ENCODE peak calls at places on chromosome 11, in ten cellular contexts. C, R, Z, E, S, Y, W, N, F and U are unnamed samples. For H3K27me3, the result is how much of the 10 kb centered on the place peaks cover.

GRCh38 chr11:22199243-22199642 is 6.4 kb downstream of the ANO5 start:
- DNase-seq in C (no peak), R (no peak), Z (no peak), E (no peak), S (no peak), Y (no peak), W (no peak), N (no peak), F (no peak), U (no peak)

GRCh38 chr11:36361901-36362391 is 65.9 kb downstream of the PRR5L start:
- DNase-seq in C (no peak), R (no peak), Z (no peak), E (no peak), S (no peak), Y (no peak), W (peak), N (no peak), F (no peak), U (peak)

GRCh38 chr11:5367461-5368074 is 16.0 kb upstream of the OR51M1 start:
- DNase-seq in C (no peak), R (no peak), Z (no peak), E (no peak), S (no peak), Y (no peak), W (no peak), N (no peak), F (no peak), U (no peak)

GRCh38 chr11:131999084-131999483 is 628.7 kb downstream of the NTM start:
- DNase-seq in C (no peak), R (no peak), Z (no peak), E (no peak), S (no peak), Y (no peak), W (no peak), N (no peak), F (no peak), U (no peak)

GRCh38 chr11:95849087-95849825 is 59.0 kb downstream of the CEP57 start:
- DNase-seq in C (no peak), R (no peak), Z (no peak), E (no peak), S (peak), Y (peak), W (peak), N (peak), F (peak), U (peak)

GRCh38 chr11:76694664-76695063 is 24.1 kb upstream of the LRRC32 start:
- DNase-seq in C (no peak), R (no peak), Z (no peak), E (no peak), S (no peak), Y (no peak), W (no peak), N (no peak), F (no peak), U (no peak)

GRCh38 chr11:113896156-113896879 is 8.3 kb upstream of the HTR3B start:
- DNase-seq in C (no peak), R (no peak), Z (no peak), E (no peak), S (peak), Y (no peak), W (peak), N (peak), F (peak), U (peak)

GRCh38 chr11:95327273-95327948 is 96.4 kb upstream of the SESN3 start:
- DNase-seq in C (no peak), R (no peak), Z (no peak), E (no peak), S (no peak), Y (no peak), W (peak), N (no peak), F (no peak), U (no peak)

GRCh38 chr11:75428301-75428724 is 4.7 kb downstream of the KLHL35 start:
- DNase-seq in C (peak), R (peak), Z (peak), E (peak), S (peak), Y (peak), W (peak), N (no peak), F (peak), U (peak)

GRCh38 chr11:44916797-44917196 is 33.9 kb downstream of the TP53I11 start:
- DNase-seq in C (no peak), R (no peak), Z (no peak), E (no peak), S (no peak), Y (no peak), W (no peak), N (no peak), F (no peak), U (no peak)

GRCh38 chr11:5865826-5866225 is 8.3 kb upstream of the OR52E8 start:
- DNase-seq in C (no peak), R (no peak), Z (no peak), E (no peak), S (no peak), Y (no peak), W (no peak), N (no peak), F (no peak), U (no peak)

GRCh38 chr11:78168539-78169477 is 19.6 kb downstream of the KCTD21 start:
- DNase-seq in C (peak), R (no peak), Z (no peak), E (no peak), S (no peak), Y (peak), W (peak), N (no peak), F (no peak), U (peak)

GRCh38 chr11:72789493-72790131 is 4.2 kb downstream of the STARD10 start:
- DNase-seq in C (no peak), R (no peak), Z (no peak), E (no peak), S (no peak), Y (peak), W (peak), N (no peak), F (no peak), U (no peak)

GRCh38 chr11:120337896-120338840 is 2.0 kb downstream of the ARHGEF12 start:
- DNase-seq in C (no peak), R (no peak), Z (no peak), E (no peak), S (peak), Y (no peak), W (no peak), N (no peak), F (no peak), U (peak)

GRCh38 chr11:130653838-130654601 is 205.6 kb downstream of the ADAMTS15 start:
- DNase-seq in C (peak), R (no peak), Z (peak), E (peak), S (no peak), Y (peak), W (peak), N (no peak), F (no peak), U (peak)

GRCh38 chr11:133987221-133987620 is 30.5 kb upstream of the IGSF9B start:
- DNase-seq in C (no peak), R (no peak), Z (no peak), E (no peak), S (no peak), Y (peak), W (no peak), N (no peak), F (no peak), U (no peak)

GRCh38 chr11:99423435-99423983 is 402.8 kb downstream of the CNTN5 start:
- DNase-seq in C (no peak), R (no peak), Z (no peak), E (no peak), S (no peak), Y (no peak), W (peak), N (no peak), F (no peak), U (no peak)

GRCh38 chr11:123055132-123055924 is 6.6 kb downstream of the HSPA8 start:
- DNase-seq in C (no peak), R (no peak), Z (no peak), E (no peak), S (no peak), Y (no peak), W (no peak), N (no peak), F (no peak), U (no peak)

GRCh38 chr11:72439455-72439854 is 5.1 kb upstream of the CLPB start:
- DNase-seq in C (no peak), R (no peak), Z (no peak), E (no peak), S (no peak), Y (no peak), W (no peak), N (no peak), F (no peak), U (no peak)

GRCh38 chr11:128553662-128554392 is 33.5 kb downstream of the ETS1 start:
- DNase-seq in C (no peak), R (no peak), Z (no peak), E (no peak), S (no peak), Y (no peak), W (peak), N (no peak), F (peak), U (no peak)

GRCh38 chr11:128550261-128550821 is 37.0 kb downstream of the ETS1 start:
- DNase-seq in C (no peak), R (no peak), Z (no peak), E (no peak), S (no peak), Y (no peak), W (no peak), N (no peak), F (no peak), U (no peak)

GRCh38 chr11:128550967-128551522 is 36.3 kb downstream of the ETS1 start:
- DNase-seq in C (no peak), R (no peak), Z (no peak), E (no peak), S (no peak), Y (no peak), W (no peak), N (no peak), F (no peak), U (no peak)

GRCh38 chr11:128552783-128553661 is 34.3 kb downstream of the ETS1 start:
- DNase-seq in C (no peak), R (no peak), Z (no peak), E (no peak), S (no peak), Y (no peak), W (no peak), N (no peak), F (no peak), U (no peak)

DNA sequence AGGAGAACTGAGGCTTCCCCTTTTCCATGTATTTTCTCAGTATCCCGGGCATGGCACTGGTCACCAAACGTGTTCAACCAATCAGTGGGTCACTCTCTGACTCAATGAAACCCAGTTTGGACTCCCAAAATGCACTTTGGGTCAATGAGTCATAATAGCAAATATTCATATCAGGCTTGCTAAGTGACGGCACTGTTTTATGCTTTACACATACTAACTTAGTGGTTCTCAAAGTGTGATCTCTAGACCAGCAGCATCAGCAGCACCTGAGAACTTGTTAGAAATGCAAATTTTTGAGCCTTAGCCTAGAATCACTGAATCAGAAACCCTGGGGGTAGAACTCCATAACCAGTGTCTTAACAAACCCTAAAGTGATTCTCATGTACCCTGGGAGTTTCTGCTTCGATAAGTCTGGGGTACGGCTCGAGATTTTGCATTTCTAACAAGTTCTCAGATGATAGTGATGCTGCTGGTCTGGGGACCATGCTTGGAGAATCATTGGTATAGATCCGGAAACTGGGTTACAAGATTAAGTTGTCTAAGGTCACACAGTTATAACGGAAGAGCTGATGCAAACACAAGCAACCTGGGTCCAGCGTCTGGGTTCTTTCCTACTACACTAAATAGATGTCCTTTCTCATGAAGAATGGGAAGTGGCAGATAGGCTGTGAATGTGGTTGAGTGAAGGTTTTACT is 35.6 kb downstream of the ETS1 start:
- DNase-seq in C (no peak), R (no peak), Z (no peak), E (no peak), S (no peak), Y (no peak), W (no peak), N (no peak), F (no peak), U (no peak)
- H3K27me3 ChIP-seq in C (under half), R (under half), Z (under half), E (under half), S (under half), Y (under half), W (under half), N (under half), F (under half), U (under half)

GRCh38 chr11:63841554-63841953 is 2.6 kb downstream of the MARK2 start:
- DNase-seq in C (no peak), R (no peak), Z (peak), E (peak), S (peak), Y (no peak), W (peak), N (no peak), F (no peak), U (no peak)
- H3K4me3 ChIP-seq in C (peak), R (peak), Z (peak), E (peak), S (peak), Y (peak), W (no peak), N (no peak), F (no peak), U (no peak)

DNA sequence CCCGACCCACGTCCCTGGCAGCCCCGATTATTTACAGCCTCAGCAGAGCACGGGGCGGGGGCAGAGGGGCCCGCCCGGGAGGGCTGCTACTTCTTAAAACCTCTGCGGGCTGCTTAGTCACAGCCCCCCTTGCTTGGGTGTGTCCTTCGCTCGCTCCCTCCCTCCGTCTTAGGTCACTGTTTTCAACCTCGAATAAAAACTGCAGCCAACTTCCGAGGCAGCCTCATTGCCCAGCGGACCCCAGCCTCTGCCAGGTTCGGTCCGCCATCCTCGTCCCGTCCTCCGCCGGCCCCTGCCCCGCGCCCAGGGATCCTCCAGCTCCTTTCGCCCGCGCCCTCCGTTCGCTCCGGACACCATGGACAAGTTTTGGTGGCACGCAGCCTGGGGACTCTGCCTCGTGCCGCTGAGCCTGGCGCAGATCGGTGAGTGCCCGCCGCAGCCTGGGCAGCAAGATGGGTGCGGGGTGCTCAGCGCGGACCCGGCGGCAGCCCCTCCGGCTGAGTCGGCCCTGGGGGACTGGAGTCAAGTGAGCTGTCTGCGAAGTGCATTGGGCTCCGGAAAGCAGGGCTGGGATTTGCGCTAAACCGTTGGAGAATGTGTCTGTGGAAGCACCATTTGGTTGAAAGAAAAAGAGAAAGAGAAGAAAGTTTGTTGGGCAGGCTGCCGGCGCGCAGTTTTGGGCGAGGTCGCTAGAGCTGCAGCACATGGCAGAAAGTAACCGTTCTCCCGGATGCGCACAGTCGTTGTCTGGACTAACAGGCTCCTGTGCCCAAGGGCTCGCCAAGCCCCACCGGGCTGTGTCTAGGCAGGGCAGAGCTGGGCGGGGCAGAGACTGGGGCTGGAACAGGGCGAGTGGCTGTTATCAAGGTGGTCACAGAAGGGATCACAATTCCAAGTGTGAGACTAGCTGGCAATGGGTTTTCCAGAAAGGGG is at the start of gene CD44:
- DNase-seq in C (peak), R (peak), Z (peak), E (peak), S (peak), Y (peak), W (peak), N (peak), F (no peak), U (peak)
- H3K27me3 ChIP-seq in C (under half), R (under half), Z (under half), E (under half), S (under half), Y (under half), W (under half), N (under half), F (under half), U (under half)

GRCh38 chr11:57599381-57599780 is 1.9 kb downstream of the SERPING1 start:
- DNase-seq in C (no peak), R (no peak), Z (no peak), E (no peak), S (no peak), Y (no peak), W (peak), N (no peak), F (no peak), U (no peak)

GRCh38 chr11:57596266-57596885 is 1.1 kb upstream of the SERPING1 start:
- DNase-seq in C (no peak), R (no peak), Z (no peak), E (no peak), S (no peak), Y (no peak), W (no peak), N (no peak), F (no peak), U (no peak)

GRCh38 chr11:57597461-57597892 is at the start of gene SERPING1:
- DNase-seq in C (peak), R (no peak), Z (peak), E (peak), S (peak), Y (peak), W (no peak), N (no peak), F (no peak), U (peak)

GRCh38 chr11:57598831-57599155 is 1.3 kb downstream of the SERPING1 start:
- DNase-seq in C (no peak), R (no peak), Z (no peak), E (no peak), S (no peak), Y (no peak), W (peak), N (no peak), F (no peak), U (no peak)

GRCh38 chr11:57597971-57598830 is 716 bp downstream of the SERPING1 start:
- DNase-seq in C (peak), R (no peak), Z (peak), E (peak), S (peak), Y (peak), W (peak), N (no peak), F (peak), U (peak)
- H3K4me3 ChIP-seq in C (peak), R (no peak), Z (peak), E (peak), S (peak), Y (peak), W (peak), N (peak), F (no peak), U (peak)

GRCh38 chr11:2203440-2204259 is 32.0 kb upstream of the TH start:
- DNase-seq in C (no peak), R (no peak), Z (peak), E (peak), S (no peak), Y (peak), W (no peak), N (no peak), F (no peak), U (no peak)

GRCh38 chr11:2202900-2203439 is 31.4 kb upstream of the TH start:
- DNase-seq in C (no peak), R (no peak), Z (peak), E (peak), S (no peak), Y (peak), W (no peak), N (no peak), F (no peak), U (no peak)

GRCh38 chr11:2200957-2201519 is 29.4 kb upstream of the TH start:
- DNase-seq in C (no peak), R (no peak), Z (no peak), E (no peak), S (no peak), Y (no peak), W (no peak), N (no peak), F (no peak), U (no peak)

GRCh38 chr11:2201542-2201941 is 29.9 kb upstream of the TH start:
- DNase-seq in C (no peak), R (no peak), Z (no peak), E (no peak), S (no peak), Y (peak), W (no peak), N (no peak), F (no peak), U (no peak)

DNA sequence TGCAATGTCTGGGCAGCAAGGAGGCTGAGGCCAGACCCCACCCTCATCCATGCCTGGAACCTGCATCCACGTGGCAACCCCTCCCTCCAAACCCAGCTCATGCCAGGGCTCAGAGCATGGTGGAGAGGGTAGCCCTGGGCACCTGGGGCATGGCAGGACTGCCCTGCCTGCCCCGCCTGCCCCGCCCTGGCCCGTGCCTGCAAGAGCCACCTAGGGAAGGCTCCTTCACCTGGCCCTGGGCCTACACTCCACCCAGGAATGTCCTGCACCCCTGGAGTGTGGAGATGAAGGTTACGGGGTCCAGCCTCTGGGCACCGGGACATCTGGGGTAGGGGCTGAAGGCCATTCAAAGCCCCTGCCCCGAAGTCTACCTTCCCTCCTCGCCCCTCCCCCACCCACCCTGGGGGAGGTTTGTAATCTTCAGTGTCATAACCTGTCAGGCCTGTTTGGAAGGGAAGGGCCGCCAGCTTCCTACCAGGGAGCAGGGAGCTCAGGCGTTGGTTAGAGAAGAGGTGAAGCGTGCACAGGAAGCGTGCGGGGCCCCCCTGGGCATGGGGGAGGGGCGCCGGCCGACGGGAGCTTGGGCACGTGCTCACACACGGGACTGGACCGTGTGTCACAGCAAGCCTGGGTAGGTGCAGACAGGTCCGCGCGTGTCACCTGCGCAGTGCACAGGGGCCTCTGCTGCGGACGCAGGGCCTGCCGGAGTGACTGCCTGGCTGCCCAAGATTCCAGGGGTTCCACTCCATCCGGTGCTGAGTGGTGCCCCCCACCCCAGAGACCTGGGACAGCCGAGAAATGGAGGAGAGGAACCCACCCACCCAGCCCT is 30.7 kb upstream of the TH start:
- DNase-seq in C (no peak), R (no peak), Z (peak), E (peak), S (no peak), Y (peak), W (peak), N (no peak), F (no peak), U (no peak)
- H3K27me3 ChIP-seq in C (under half), R (under half), Z (under half), E (under half), S (under half), Y (under half), W (under half), N (under half), F (under half), U (under half)